ENCODE peak calls at places on chromosome 11, in four cellular contexts. A, F, I and D are unnamed samples. For H3K27me3, the result is how much of the 10 kb centered on the place peaks cover.

GRCh38 chr11:63761870-63762661 is 6.5 kb downstream of the ZFTA start:
- DNase-seq in F (peak), I (peak), A (peak), D (peak)

GRCh38 chr11:67076202-67076601 is 19.6 kb downstream of the RHOD start:
- DNase-seq in F (no peak), I (no peak), A (no peak), D (no peak)

GRCh38 chr11:64263021-64263946 is 12.0 kb downstream of the PLCB3 start:
- DNase-seq in I (peak), F (no peak), A (no peak), D (peak)

GRCh38 chr11:82981852-82982251 is 80.3 kb downstream of the DDIAS start:
- DNase-seq in A (no peak), I (no peak), F (no peak), D (no peak)

GRCh38 chr11:58632510-58632909 is 10.0 kb downstream of the CNTF start:
- DNase-seq in F (no peak), I (no peak), A (no peak), D (no peak)

GRCh38 chr11:66727883-66728759 is 895 bp downstream of the SPTBN2 start:
- DNase-seq in I (no peak), F (no peak), A (peak), D (no peak)

GRCh38 chr11:22478169-22478568 is 140.0 kb downstream of the SLC17A6 start:
- DNase-seq in I (no peak), F (no peak), A (no peak), D (no peak)

GRCh38 chr11:66113132-66113856 is 43.2 kb downstream of the PACS1 start:
- DNase-seq in A (no peak), F (no peak), I (no peak), D (peak)

GRCh38 chr11:23932485-23932898 is 564.4 kb upstream of the LUZP2 start:
- DNase-seq in A (no peak), I (no peak), F (no peak), D (peak)

GRCh38 chr11:7597620-7598019 is 75.7 kb downstream of the CYB5R2 start:
- DNase-seq in A (no peak), I (no peak), F (no peak), D (no peak)

GRCh38 chr11:69524991-69525411 is 43.5 kb downstream of the LINC01488 start:
- DNase-seq in F (no peak), A (no peak), I (peak), D (no peak)

GRCh38 chr11:7547091-7547490 is 33.3 kb downstream of the PPFIBP2 start:
- DNase-seq in A (no peak), I (no peak), F (no peak), D (no peak)

GRCh38 chr11:19951558-19952083 is 208.7 kb downstream of the DBX1 start:
- DNase-seq in I (no peak), F (peak), A (no peak), D (peak)

GRCh38 chr11:102252339-102252891 is 64.9 kb upstream of the BIRC3 start:
- DNase-seq in F (no peak), I (no peak), A (no peak), D (no peak)

GRCh38 chr11:69491071-69492031 is 9.9 kb downstream of the LINC01488 start:
- DNase-seq in A (no peak), I (no peak), F (no peak), D (no peak)

GRCh38 chr11:65427691-65428577 is 5.3 kb downstream of the NEAT1 start:
- DNase-seq in F (no peak), I (peak), A (no peak), D (peak)

GRCh38 chr11:95545116-95545875 is 244.3 kb downstream of the FAM76B start:
- DNase-seq in A (no peak), I (no peak), F (no peak), D (no peak)

GRCh38 chr11:110818032-110818687 is 105.9 kb upstream of the ARHGAP20 start:
- DNase-seq in F (no peak), I (no peak), A (no peak), D (peak)

GRCh38 chr11:15673408-15673811 is 558.7 kb downstream of the INSC start:
- DNase-seq in F (no peak), I (no peak), A (no peak), D (peak)

GRCh38 chr11:13663631-13664071 is 4.8 kb upstream of the FAR1 start:
- DNase-seq in I (no peak), A (no peak), F (no peak), D (peak)

GRCh38 chr11:117421041-117421440 is 93.4 kb downstream of the CEP164 start:
- DNase-seq in A (no peak), F (no peak), I (no peak), D (no peak)

GRCh38 chr11:100929377-100929776 is 200.2 kb downstream of the PGR start:
- DNase-seq in F (no peak), A (no peak), I (no peak), D (peak)

GRCh38 chr11:86517557-86517956 is 142.9 kb downstream of the CCDC81 start:
- DNase-seq in I (no peak), A (no peak), F (no peak), D (no peak)

GRCh38 chr11:36126703-36127102 is 162.5 kb downstream of the COMMD9 start:
- DNase-seq in F (no peak), A (no peak), I (no peak), D (peak)

GRCh38 chr11:13495929-13496328 is at the start of gene PTH:
- DNase-seq in A (no peak), F (no peak), I (no peak), D (no peak)

GRCh38 chr11:43976863-43977262 is 34.4 kb downstream of the C11orf96 start:
- DNase-seq in I (no peak), A (no peak), F (no peak), D (no peak)

GRCh38 chr11:90252053-90252452 is 29.2 kb upstream of the CHORDC1 start:
- DNase-seq in I (no peak), A (no peak), F (no peak), D (no peak)

GRCh38 chr11:96242191-96242845 is 100.7 kb downstream of the MAML2 start:
- DNase-seq in I (no peak), A (no peak), F (no peak), D (peak)

GRCh38 chr11:119472186-119472855 is 49.3 kb upstream of the THY1 start:
- DNase-seq in F (no peak), I (peak), A (no peak), D (no peak)

GRCh38 chr11:114819028-114819427 is 140.7 kb downstream of the NXPE2 start:
- DNase-seq in I (no peak), F (no peak), A (no peak), D (no peak)

GRCh38 chr11:59102259-59102765 is 4.7 kb upstream of the FAM111B start:
- DNase-seq in I (peak), F (peak), A (peak), D (peak)

GRCh38 chr11:68579455-68579854 is 104.9 kb upstream of the GAL start:
- DNase-seq in I (no peak), A (no peak), F (no peak), D (no peak)

GRCh38 chr11:19834761-19835160 is 122.1 kb downstream of the NAV2 start:
- DNase-seq in A (no peak), I (no peak), F (no peak), D (no peak)

GRCh38 chr11:3614742-3615171 is 27.0 kb downstream of the ART5 start:
- DNase-seq in F (no peak), A (no peak), I (no peak), D (no peak)

GRCh38 chr11:113464416-113464815 is 10.8 kb downstream of the DRD2 start:
- DNase-seq in F (no peak), I (no peak), A (no peak), D (no peak)

GRCh38 chr11:80960331-80961095 is 1519.7 kb upstream of the TENM4 start:
- DNase-seq in F (no peak), I (no peak), A (no peak), D (no peak)

GRCh38 chr11:78402842-78403241 is 14.8 kb downstream of the GAB2 start:
- DNase-seq in I (no peak), F (no peak), A (no peak), D (no peak)

GRCh38 chr11:84828616-84829015 is 798.5 kb downstream of the DLG2 start:
- DNase-seq in I (no peak), F (no peak), A (no peak), D (no peak)
- H3K27me3 ChIP-seq in I (under half), F (under half), A (under half), D (under half)

GRCh38 chr11:12182650-12183511 is 72.5 kb downstream of the MICAL2 start:
- DNase-seq in F (no peak), I (no peak), A (no peak), D (peak)

GRCh38 chr11:12179521-12179920 is 69.1 kb downstream of the MICAL2 start:
- DNase-seq in I (no peak), F (no peak), A (no peak), D (no peak)

GRCh38 chr11:12177739-12178338 is 67.4 kb downstream of the MICAL2 start:
- DNase-seq in A (no peak), F (no peak), I (no peak), D (peak)

GRCh38 chr11:12179019-12179418 is 68.6 kb downstream of the MICAL2 start:
- DNase-seq in A (peak), I (no peak), F (no peak), D (no peak)

GRCh38 chr11:12180257-12181205 is 70.1 kb downstream of the MICAL2 start:
- DNase-seq in I (no peak), A (no peak), F (no peak), D (no peak)
- H4K8ac ChIP-seq in I (no peak), A (no peak), F (no peak), D (no peak)

GRCh38 chr11:33874910-33875490 is 16.9 kb downstream of the LMO2 start:
- DNase-seq in I (no peak), F (no peak), A (no peak), D (no peak)
- H3K27me3 ChIP-seq in I (under half), F (half or more), A (under half), D (half or more)

GRCh38 chr11:1557168-1557884 is 14.7 kb downstream of the DUSP8 start:
- DNase-seq in I (peak), A (no peak), F (no peak), D (no peak)
- H4K8ac ChIP-seq in I (no peak), A (peak), F (no peak), D (no peak)

GRCh38 chr11:76208438-76208828 is 2.1 kb upstream of the WNT11 start:
- DNase-seq in I (no peak), A (no peak), F (no peak), D (no peak)
- H3K27me3 ChIP-seq in I (half or more), A (half or more), F (half or more), D (half or more)

DNA sequence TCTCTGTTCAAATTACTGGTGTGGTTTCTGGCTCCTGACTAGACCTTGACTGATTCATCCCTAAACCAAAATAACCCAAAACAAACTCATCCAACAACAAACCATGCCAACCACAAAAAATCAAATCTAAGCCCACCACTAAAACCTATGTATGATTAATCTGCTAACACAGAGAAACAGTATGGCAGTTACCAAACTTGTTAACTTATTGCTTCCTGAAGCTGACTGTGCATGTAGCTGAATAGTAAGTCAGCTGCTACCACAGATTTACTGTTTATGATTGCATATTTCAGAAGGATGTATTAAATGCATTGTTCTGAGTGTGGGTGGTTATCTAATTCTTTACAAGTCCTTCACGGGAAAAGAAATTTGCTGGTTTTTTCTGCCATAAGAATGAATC is 231.1 kb downstream of the SWAP70 start:
- DNase-seq in A (no peak), F (no peak), I (no peak), D (peak)
- H4K8ac ChIP-seq in A (no peak), F (no peak), I (no peak), D (no peak)